ENCODE peak calls at places on chromosome 7, in six cellular contexts. B is T-helper 9 cell, P is brain microvascular endothelial cell, X is SK-MEL-5, R is glutamatergic neuron, G is cardiac muscle cell. K is an unnamed sample.
A peak's percentile ranks its signal among the peaks of the same experiment; 100 is the strongest.

GRCh38 chr7:134899729-134900128 is 86.6 kb upstream of the AGBL3 start:
- DNase-seq in X (no peak), P (peak; percentile 56), G (no peak), R (no peak), B (no peak), K (no peak)

GRCh38 chr7:6107924-6108323 is 76.7 kb downstream of the ANKRD61 start:
- DNase-seq in R (no peak), X (no peak), B (no peak), G (no peak), P (no peak), K (no peak)

GRCh38 chr7:47730135-47730534 is 148.2 kb upstream of the TNS3 start:
- DNase-seq in R (no peak), P (peak; percentile 63), B (no peak), X (peak; percentile 15), G (no peak), K (no peak)

GRCh38 chr7:155738652-155739537 is 73.4 kb downstream of the SHH start:
- DNase-seq in B (peak; percentile 41), X (peak; percentile 92), R (peak; percentile 76), G (peak; percentile 75), P (peak; percentile 80), K (peak; percentile 27)

GRCh38 chr7:98617051-98617959 is at the start of gene NPTX2:
- DNase-seq in P (no peak), B (no peak), G (peak; percentile 58), X (peak; percentile 58), R (peak; percentile 96), K (no peak)

GRCh38 chr7:31058122-31058521 is 6.0 kb downstream of the ADCYAP1R1 start:
- DNase-seq in R (no peak), X (no peak), B (no peak), G (no peak), P (peak; percentile 12), K (no peak)

GRCh38 chr7:100649826-100650565 is 6.3 kb downstream of the ACTL6B start:
- DNase-seq in R (no peak), X (no peak), B (no peak), G (no peak), P (no peak), K (no peak)

GRCh38 chr7:13037216-13037615 is 349.8 kb downstream of the ARL4A start:
- DNase-seq in R (no peak), B (no peak), P (no peak), G (no peak), X (no peak), K (no peak)

GRCh38 chr7:45683556-45684148 is 109.5 kb downstream of the ADCY1 start:
- DNase-seq in B (no peak), G (no peak), R (no peak), P (no peak), X (no peak), K (no peak)

GRCh38 chr7:66183700-66184099 is 21.4 kb upstream of the TPST1 start:
- DNase-seq in B (no peak), R (no peak), P (peak; percentile 92), X (no peak), G (no peak), K (no peak)

GRCh38 chr7:134787064-134787463 is 7.6 kb downstream of the CALD1 start:
- DNase-seq in R (no peak), P (no peak), G (no peak), B (no peak), X (no peak), K (no peak)

GRCh38 chr7:104962781-104963180 is 51.2 kb upstream of the KMT2E start:
- DNase-seq in G (no peak), P (no peak), B (no peak), R (no peak), X (no peak), K (no peak)

GRCh38 chr7:114481995-114482394 is 67.4 kb downstream of the FOXP2 start:
- DNase-seq in R (no peak), G (no peak), P (peak; percentile 60), B (no peak), X (no peak), K (no peak)

K was measured in effector memory CD4-positive, alpha-beta T cell.